ENCODE peak calls at places on chromosomes 5 and 9, in four cellular contexts. W is upper lobe of left lung, G is aorta, H is heart right ventricle. T is an unnamed sample. For H3K4me1, the result is how much of the 10 kb centered on the place peaks cover.

GRCh38 chr9:122988919-122989614 is 44.4 kb upstream of the GPR21 start:
- ATAC-seq in W (no peak), G (no peak), H (no peak), T (no peak)

GRCh38 chr5:464446-464842 is 21.5 kb downstream of the EXOC3 start:
- ATAC-seq in W (no peak), G (no peak), H (no peak), T (no peak)

GRCh38 chr9:38144421-38144820 is 75.4 kb upstream of the SHB start:
- ATAC-seq in W (no peak), G (no peak), H (no peak), T (no peak)

GRCh38 chr9:104906441-104907277 is 21.3 kb downstream of the ABCA1 start:
- ATAC-seq in W (no peak), G (peak), H (peak), T (peak)

GRCh38 chr9:121958530-121958929 is 134.6 kb downstream of the TTLL11 start:
- ATAC-seq in W (no peak), G (no peak), H (no peak), T (no peak)

GRCh38 chr5:77181173-77181572 is 29.3 kb upstream of the PDE8B start:
- ATAC-seq in W (peak), G (peak), H (peak), T (peak)

GRCh38 chr5:25851301-25851700 is 1187.1 kb downstream of the CDH9 start:
- ATAC-seq in W (no peak), G (no peak), H (no peak), T (no peak)

GRCh38 chr5:10509593-10509992 is 54.3 kb upstream of the ANKRD33B start:
- ATAC-seq in W (no peak), G (no peak), H (no peak), T (no peak)

GRCh38 chr9:124479947-124480620 is 27.1 kb downstream of the NR5A1 start:
- ATAC-seq in W (no peak), G (no peak), H (no peak), T (no peak)

GRCh38 chr5:128196791-128197190 is 113.2 kb downstream of the SLC12A2 start:
- ATAC-seq in W (no peak), G (no peak), H (peak), T (no peak)

GRCh38 chr5:80760178-80760577 is 105.4 kb upstream of the DHFR start:
- ATAC-seq in W (no peak), G (no peak), H (no peak), T (no peak)

GRCh38 chr9:114452219-114453169 is 52.8 kb downstream of the WHRN start:
- ATAC-seq in W (no peak), G (no peak), H (no peak), T (no peak)

GRCh38 chr9:123562844-123563346 is 206.9 kb downstream of the CRB2 start:
- ATAC-seq in W (peak), G (no peak), H (no peak), T (peak)

GRCh38 chr5:148839960-148840359 is 13.5 kb downstream of the ADRB2 start:
- ATAC-seq in W (no peak), G (no peak), H (no peak), T (no peak)

GRCh38 chr9:76441551-76442322 is 17.2 kb upstream of the GCNT1 start:
- ATAC-seq in W (no peak), G (no peak), H (no peak), T (no peak)

DNA sequence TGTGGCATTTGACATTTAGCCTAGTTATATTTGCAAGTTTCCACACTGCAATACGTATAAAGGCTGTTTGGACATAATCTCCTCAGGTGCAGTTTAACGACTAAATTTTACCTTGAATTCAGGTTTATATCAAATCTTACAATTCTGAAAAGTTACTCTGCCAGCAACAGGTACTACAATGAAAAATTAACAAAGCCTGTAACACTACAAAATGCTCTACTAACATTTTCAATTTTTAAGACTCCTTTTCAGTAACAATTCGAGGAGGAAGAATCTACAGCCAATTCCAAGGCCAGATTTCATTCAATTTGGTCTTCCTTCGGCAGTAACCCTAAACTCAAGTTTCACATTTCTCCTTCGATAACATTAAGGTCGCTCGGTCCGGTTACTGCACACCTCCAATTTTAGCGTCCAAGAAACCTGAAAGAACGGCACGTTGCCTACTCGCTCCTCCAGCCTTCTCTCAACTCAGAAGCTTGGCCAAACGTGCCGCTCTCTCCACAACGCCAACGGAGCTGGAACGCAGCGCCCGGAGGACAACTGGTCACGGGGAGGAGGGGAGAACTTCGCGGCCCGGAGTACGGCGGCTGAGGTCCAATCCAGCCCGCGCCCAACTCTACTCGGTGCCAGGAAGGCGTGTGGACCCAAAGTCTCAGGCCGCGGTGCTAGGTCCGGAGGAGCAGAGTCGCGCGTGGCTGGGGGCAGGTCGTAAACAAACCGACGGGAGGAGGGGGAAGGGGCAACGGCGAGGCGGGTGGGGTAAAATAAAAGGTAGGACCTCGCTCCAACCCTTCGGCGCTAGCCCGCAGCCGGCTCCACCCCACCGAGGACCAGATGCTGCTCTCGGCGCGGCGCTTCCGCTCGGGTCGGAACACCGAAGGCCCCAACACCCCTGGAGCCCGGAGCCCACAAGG is 681 bp downstream of the FNIP1 start:
- ATAC-seq in W (peak), G (peak), H (peak), T (peak)
- H3K4me3 ChIP-seq in W (peak), G (peak), H (peak), T (peak)

GRCh38 chr9:116233160-116233530 is 79.6 kb downstream of the PAPPA start:
- ATAC-seq in W (no peak), G (no peak), H (no peak), T (no peak)

GRCh38 chr9:116234091-116234490 is 80.5 kb downstream of the PAPPA start:
- ATAC-seq in W (no peak), G (no peak), H (peak), T (no peak)

GRCh38 chr9:116238751-116239340 is 85.3 kb downstream of the PAPPA start:
- ATAC-seq in W (no peak), G (no peak), H (no peak), T (no peak)

GRCh38 chr9:116237456-116237855 is 83.9 kb downstream of the PAPPA start:
- ATAC-seq in W (no peak), G (no peak), H (no peak), T (no peak)

GRCh38 chr9:116238225-116238624 is 84.6 kb downstream of the PAPPA start:
- ATAC-seq in W (peak), G (no peak), H (no peak), T (no peak)
- H3K4me1 ChIP-seq in W (under half), G (under half), H (under half), T (under half)

DNA sequence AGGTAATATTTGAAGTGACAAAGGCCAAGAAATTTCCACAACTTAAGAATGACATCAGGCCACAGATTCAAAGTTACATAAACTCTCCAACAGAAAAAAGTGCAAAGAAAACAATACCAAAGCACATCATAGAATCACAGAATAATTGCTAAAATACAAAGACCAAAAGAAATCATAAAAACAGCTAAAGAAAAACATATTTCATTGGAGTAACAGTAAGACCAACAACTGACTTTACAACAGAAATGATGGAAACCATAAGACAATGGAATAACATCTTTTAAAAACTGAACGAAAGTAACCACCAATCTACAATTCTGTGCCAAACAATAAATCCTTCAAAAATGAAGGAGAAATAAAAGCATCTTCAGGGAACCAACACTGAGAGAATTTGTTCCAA is 38.3 kb downstream of the ZDHHC21 start:
- ATAC-seq in W (no peak), G (no peak), H (no peak), T (no peak)
- H3K4me3 ChIP-seq in W (no peak), G (no peak), H (no peak), T (no peak)

GRCh38 chr9:133119461-133120342 is 1.3 kb downstream of the RALGDS start:
- ATAC-seq in W (no peak), G (peak), H (no peak), T (no peak)

GRCh38 chr9:133117271-133118178 is 3.5 kb downstream of the RALGDS start:
- ATAC-seq in W (no peak), G (no peak), H (no peak), T (no peak)

GRCh38 chr9:133119039-133119438 is 2.0 kb downstream of the RALGDS start:
- ATAC-seq in W (no peak), G (no peak), H (peak), T (no peak)

GRCh38 chr9:133118568-133118967 is 2.5 kb downstream of the RALGDS start:
- ATAC-seq in W (no peak), G (no peak), H (no peak), T (no peak)

GRCh38 chr9:133118179-133118520 is 2.9 kb downstream of the RALGDS start:
- ATAC-seq in W (no peak), G (no peak), H (no peak), T (no peak)
- H3K4me1 ChIP-seq in W (half or more), G (under half), H (half or more), T (under half)

DNA sequence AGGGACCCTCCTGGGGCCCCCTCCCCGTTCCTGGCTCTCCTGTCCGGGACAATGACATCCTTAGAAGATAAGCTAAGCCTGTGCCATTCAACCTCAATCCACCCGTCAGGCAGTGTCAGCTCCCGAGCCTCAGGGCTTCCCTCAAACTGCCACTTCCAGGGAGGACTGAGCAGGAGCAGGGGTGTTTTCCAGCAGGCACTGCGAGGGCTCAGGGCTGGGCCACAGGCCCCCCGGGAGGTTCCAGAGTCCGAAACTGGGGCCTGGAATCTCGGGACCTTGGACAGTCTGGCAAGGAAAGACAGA is 26.2 kb downstream of the LHX3 start:
- ATAC-seq in W (no peak), G (no peak), H (no peak), T (no peak)
- H3K4me3 ChIP-seq in W (no peak), G (no peak), H (no peak), T (no peak)

DNA sequence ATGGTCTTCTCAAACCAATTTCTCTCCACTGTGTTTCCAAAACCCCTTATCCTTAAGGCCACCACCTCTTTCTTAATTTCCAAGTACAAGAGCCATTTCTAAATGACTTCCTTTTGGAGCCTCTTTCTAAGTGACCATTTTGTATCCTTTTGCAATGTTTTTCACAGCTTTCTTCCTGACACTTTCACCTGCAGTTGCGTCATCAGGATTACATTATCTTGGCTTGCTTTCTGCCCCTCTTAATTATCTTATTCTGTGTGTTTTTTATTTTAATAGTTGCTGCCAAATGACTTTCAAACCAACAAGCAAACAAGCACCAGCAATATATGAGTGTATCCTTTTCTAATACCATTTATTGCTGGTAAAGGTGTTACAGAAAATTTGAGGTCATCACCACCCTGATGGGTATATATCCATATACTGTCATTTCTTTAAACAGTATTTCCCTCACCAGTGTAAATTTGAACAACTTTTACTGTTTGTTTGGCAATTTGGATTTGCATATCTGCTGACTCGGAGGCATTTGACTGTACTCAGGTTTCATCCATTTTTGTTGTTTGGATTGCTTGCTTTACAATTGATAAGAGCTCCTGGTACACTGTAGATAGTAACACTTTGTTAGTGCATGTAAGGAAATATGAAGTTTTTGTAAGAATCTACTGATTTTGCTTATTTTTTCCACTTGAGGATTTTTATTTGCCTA is 5.4 kb upstream of the ANXA1 start:
- ATAC-seq in W (no peak), G (no peak), H (no peak), T (no peak)
- H3K4me1 ChIP-seq in W (half or more), G (under half), H (under half), T (under half)

GRCh38 chr5:42993516-42994284 is 46.4 kb downstream of the ANXA2R start:
- ATAC-seq in W (peak), G (peak), H (peak), T (no peak)
- H3K4me3 ChIP-seq in W (peak), G (peak), H (peak), T (peak)

T was measured in gastroesophageal sphincter.